ENCODE peak calls at places on chromosome 16, in four cellular contexts. One of them, this sample, is unnamed.

GRCh38 chr16:71255721-71256120 is 25.2 kb upstream of the HYDIN start:
- DNase-seq in H7: no peak
- DNase-seq in neural crest cell: peak; percentile 22
- DNase-seq in NCI-H460: no peak
- DNase-seq in this sample: no peak

GRCh38 chr16:87002717-87003413 is 314.3 kb downstream of the C16orf95 start:
- DNase-seq in neural crest cell: no peak
- DNase-seq in H7: no peak
- DNase-seq in NCI-H460: no peak
- DNase-seq in this sample: no peak

GRCh38 chr16:67155305-67156145 is 4.2 kb downstream of the TRADD start:
- DNase-seq in neural crest cell: peak; percentile 84
- DNase-seq in NCI-H460: no peak
- DNase-seq in H7: peak; percentile 98
- DNase-seq in this sample: peak; percentile 90

GRCh38 chr16:75460441-75460840 is 4.0 kb downstream of the TMEM170A start:
- DNase-seq in H7: peak; percentile 60
- DNase-seq in NCI-H460: no peak
- DNase-seq in neural crest cell: no peak
- DNase-seq in this sample: no peak

GRCh38 chr16:24800586-24800985 is 45.2 kb upstream of the SLC5A11 start:
- DNase-seq in neural crest cell: no peak
- DNase-seq in H7: no peak
- DNase-seq in NCI-H460: peak; percentile 26
- DNase-seq in this sample: no peak

GRCh38 chr16:71408536-71408935 is 33.3 kb downstream of the TLE7 start:
- DNase-seq in NCI-H460: no peak
- DNase-seq in neural crest cell: no peak
- DNase-seq in H7: no peak
- DNase-seq in this sample: no peak

GRCh38 chr16:525520-526180 is 1.9 kb upstream of the CAPN15 start:
- DNase-seq in neural crest cell: no peak
- DNase-seq in H7: no peak
- DNase-seq in NCI-H460: peak; percentile 59
- DNase-seq in this sample: peak; percentile 56

GRCh38 chr16:66366433-66367299 is at the start of gene CDH5:
- DNase-seq in NCI-H460: no peak
- DNase-seq in H7: peak; percentile 57
- DNase-seq in neural crest cell: no peak
- DNase-seq in this sample: no peak

GRCh38 chr16:1435921-1436697 is 5.2 kb downstream of the PERCC1 start:
- DNase-seq in neural crest cell: no peak
- DNase-seq in NCI-H460: no peak
- DNase-seq in H7: peak; percentile 89
- DNase-seq in this sample: no peak

GRCh38 chr16:87149051-87149450 is 168.1 kb downstream of the C16orf95 start:
- DNase-seq in H7: no peak
- DNase-seq in NCI-H460: no peak
- DNase-seq in neural crest cell: no peak
- DNase-seq in this sample: no peak

GRCh38 chr16:50526796-50527195 is 21.4 kb upstream of the NKD1 start:
- DNase-seq in neural crest cell: no peak
- DNase-seq in H7: no peak
- DNase-seq in NCI-H460: no peak
- DNase-seq in this sample: no peak

GRCh38 chr16:75244844-75245758 is 6.3 kb downstream of the BCAR1 start:
- DNase-seq in NCI-H460: no peak
- DNase-seq in neural crest cell: no peak
- DNase-seq in H7: peak; percentile 94
- DNase-seq in this sample: peak; percentile 91

This sample was measured in pancreas.